ENCODE peak calls at places on chromosomes 12 and 14, in five cellular contexts. N, L, V, M and C are unnamed samples.

GRCh38 chr12:92446082-92446460 is 256.7 kb upstream of the PLEKHG7 start:
- DNase-seq in N (no peak), L (no peak), V (no peak), M (no peak), C (no peak)

GRCh38 chr12:28540324-28540714 is 350.1 kb downstream of the CCDC91 start:
- DNase-seq in N (no peak), L (no peak), V (no peak), M (no peak), C (no peak)

GRCh38 chr12:62562892-62563291 is 96.3 kb downstream of the MON2 start:
- DNase-seq in N (no peak), L (no peak), V (no peak), M (no peak), C (no peak)

GRCh38 chr12:103821773-103822172 is 19.3 kb downstream of the NT5DC3 start:
- DNase-seq in N (no peak), L (no peak), V (no peak), M (no peak), C (no peak)

GRCh38 chr12:93796719-93797118 is 119.5 kb downstream of the CRADD start:
- DNase-seq in N (no peak), L (no peak), V (no peak), M (no peak), C (no peak)

GRCh38 chr12:106248849-106249371 is 1.1 kb upstream of the CKAP4 start:
- DNase-seq in N (no peak), L (no peak), V (no peak), M (no peak), C (no peak)

GRCh38 chr12:67042697-67043131 is 226.4 kb upstream of the CAND1 start:
- DNase-seq in N (peak; percentile 29), L (no peak), V (no peak), M (no peak), C (peak; percentile 51)

GRCh38 chr12:114664661-114665320 is 19.2 kb downstream of the TBX3 start:
- DNase-seq in N (no peak), L (no peak), V (no peak), M (no peak), C (peak; percentile 73)

GRCh38 chr14:51547260-51547659 is 104.5 kb upstream of the FRMD6 start:
- DNase-seq in N (peak; percentile 90), L (no peak), V (no peak), M (no peak), C (no peak)

GRCh38 chr12:113094738-113095137 is 38.2 kb downstream of the DTX1 start:
- DNase-seq in N (no peak), L (no peak), V (no peak), M (no peak), C (no peak)

GRCh38 chr12:31277081-31277480 is 48.9 kb downstream of the SINHCAF start:
- DNase-seq in N (no peak), L (no peak), V (no peak), M (no peak), C (no peak)

GRCh38 chr14:38743941-38744611 is 359.0 kb downstream of the SEC23A start:
- DNase-seq in N (no peak), L (no peak), V (no peak), M (no peak), C (no peak)

GRCh38 chr12:5114436-5114835 is 70.8 kb downstream of the KCNA5 start:
- DNase-seq in N (no peak), L (no peak), V (no peak), M (no peak), C (no peak)

GRCh38 chr12:89461649-89462612 is 62.7 kb downstream of the GALNT4 start:
- DNase-seq in N (peak; percentile 64), L (peak; percentile 44), V (no peak), M (peak; percentile 14), C (peak; percentile 76)

GRCh38 chr12:101642115-101643067 is 47.6 kb downstream of the MYBPC1 start:
- DNase-seq in N (peak; percentile 41), L (no peak), V (no peak), M (peak; percentile 35), C (peak; percentile 94)

GRCh38 chr12:49957570-49957967 is 4.1 kb upstream of the AQP5 start:
- DNase-seq in N (no peak), L (no peak), V (no peak), M (no peak), C (no peak)

GRCh38 chr14:45785240-45785639 is 532.2 kb upstream of the MIS18BP1 start:
- DNase-seq in N (peak; percentile 3), L (no peak), V (no peak), M (no peak), C (no peak)

GRCh38 chr14:61145903-61146411 is 135.2 kb downstream of the TMEM30B start:
- DNase-seq in N (no peak), L (no peak), V (no peak), M (no peak), C (no peak)

GRCh38 chr12:101695698-101696097 is 1.7 kb upstream of the CHPT1 start:
- DNase-seq in N (no peak), L (peak; percentile 61), V (no peak), M (no peak), C (no peak)

GRCh38 chr12:47413806-47414205 is 292.0 kb downstream of the RPAP3 start:
- DNase-seq in N (no peak), L (no peak), V (no peak), M (no peak), C (no peak)

GRCh38 chr14:75806247-75806876 is 145.3 kb downstream of the TTLL5 start:
- DNase-seq in N (no peak), L (no peak), V (no peak), M (no peak), C (no peak)

GRCh38 chr14:68668531-68668930 is 124.3 kb downstream of the ZFP36L1 start:
- DNase-seq in N (no peak), L (no peak), V (no peak), M (no peak), C (no peak)

GRCh38 chr12:113334786-113335539 is at the start of gene SLC8B1:
- DNase-seq in N (peak; percentile 83), L (peak; percentile 64), V (no peak), M (peak; percentile 98), C (peak; percentile 87)

GRCh38 chr14:82385043-82385442 is 851.4 kb upstream of the SEL1L start:
- DNase-seq in N (no peak), L (no peak), V (no peak), M (no peak), C (no peak)

GRCh38 chr14:82390586-82390985 is 856.9 kb upstream of the SEL1L start:
- DNase-seq in N (no peak), L (no peak), V (no peak), M (no peak), C (no peak)

GRCh38 chr14:82388488-82388887 is 854.8 kb upstream of the SEL1L start:
- DNase-seq in N (no peak), L (no peak), V (no peak), M (no peak), C (no peak)

GRCh38 chr14:82387699-82388098 is 854.0 kb upstream of the SEL1L start:
- DNase-seq in N (no peak), L (no peak), V (no peak), M (no peak), C (no peak)
- TF ChIP-seq JUNB in N (no peak), L (no peak), V (no peak), M (no peak), C (no peak)

GRCh38 chr14:102588821-102589220 is 3.6 kb upstream of the RCOR1 start:
- DNase-seq in N (no peak), L (no peak), V (no peak), M (no peak), C (no peak)

GRCh38 chr14:102591372-102591943 is 991 bp upstream of the RCOR1 start:
- DNase-seq in N (peak; percentile 40), L (no peak), V (no peak), M (no peak), C (peak; percentile 68)

GRCh38 chr14:102591944-102592772 is at the start of gene RCOR1:
- DNase-seq in N (peak; percentile 97), L (peak; percentile 89), V (peak; percentile 80), M (peak; percentile 91), C (peak; percentile 98)

GRCh38 chr14:102589761-102590290 is 2.6 kb upstream of the RCOR1 start:
- DNase-seq in N (no peak), L (no peak), V (no peak), M (no peak), C (peak; percentile 42)

DNA sequence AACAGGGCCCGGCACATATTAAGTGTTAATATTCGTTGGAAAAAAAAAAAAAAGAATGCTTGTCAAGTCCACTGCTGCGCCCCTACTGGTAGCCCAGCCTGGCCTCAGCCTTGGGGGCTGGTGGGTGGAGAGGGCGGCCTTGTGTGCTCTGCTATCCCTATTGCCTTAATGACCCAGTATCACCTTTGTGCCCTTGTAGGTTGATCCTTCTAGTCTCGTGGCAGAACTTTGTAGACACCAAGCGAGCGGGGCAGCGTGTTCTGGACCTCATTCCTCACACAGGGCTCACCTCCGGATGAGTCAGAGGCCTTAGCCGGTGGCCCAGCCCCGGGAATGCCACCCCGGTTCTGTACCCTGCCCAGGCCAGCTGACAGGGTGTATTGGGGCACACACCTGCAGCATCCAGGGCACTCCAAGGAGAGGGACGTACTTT is 1.8 kb upstream of the RCOR1 start:
- DNase-seq in N (peak; percentile 84), L (peak; percentile 84), V (no peak), M (peak; percentile 38), C (peak; percentile 84)
- TF ChIP-seq JUNB in N (no peak), L (no peak), V (no peak), M (no peak), C (no peak)

DNA sequence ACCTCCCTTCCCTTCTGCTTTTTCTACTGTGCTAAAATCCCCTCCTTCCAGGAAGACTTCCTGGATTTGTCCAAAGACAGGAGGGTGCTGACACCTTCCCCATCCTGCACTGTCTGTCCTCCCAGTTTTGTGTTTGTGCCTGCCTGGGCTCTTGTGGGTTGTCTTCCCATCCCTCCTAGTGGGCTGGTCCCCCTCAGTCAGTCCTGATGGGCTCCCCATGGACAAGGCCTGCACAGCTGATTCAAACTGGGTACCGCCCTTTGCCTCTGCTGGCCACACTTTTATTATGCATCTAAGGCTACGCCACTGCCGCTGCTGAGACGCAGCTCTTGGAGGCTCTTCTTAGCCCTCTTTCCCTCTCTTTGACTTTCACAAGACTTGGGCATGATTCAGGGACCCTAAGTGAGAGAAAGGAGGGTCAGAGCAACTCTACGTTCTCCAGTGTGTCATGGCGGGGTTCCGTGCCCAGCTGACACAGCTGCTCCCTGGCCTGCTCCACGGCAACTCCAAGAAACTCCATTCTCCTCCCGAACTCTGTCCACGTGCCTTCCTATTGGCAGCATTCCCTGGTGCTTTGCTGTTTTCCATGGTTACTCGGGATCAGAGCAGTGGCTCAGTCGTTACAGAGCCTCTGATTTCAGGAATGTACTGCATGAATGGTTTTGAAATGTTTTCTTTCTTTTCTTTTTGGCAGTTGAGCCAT is 3.8 kb upstream of the KRT85 start:
- DNase-seq in N (no peak), L (no peak), V (no peak), M (no peak), C (no peak)
- TF ChIP-seq JUNB in N (no peak), L (no peak), V (no peak), M (no peak), C (no peak)

GRCh38 chr12:56299308-56299852 is 750 bp downstream of the CS start:
- DNase-seq in N (peak; percentile 27), L (no peak), V (no peak), M (peak; percentile 33), C (no peak)
- TF ChIP-seq JUNB in N (no peak), L (no peak), V (no peak), M (no peak), C (no peak)